ENCODE peak calls at places on chromosome 10, in five cellular contexts. W, L, G, Z and H are unnamed samples.

GRCh38 chr10:31947144-31947926 is 18.7 kb upstream of the ARHGAP12 start:
- DNase-seq in L (no peak), W (peak), Z (no peak), G (peak), H (peak)

GRCh38 chr10:49352323-49352722 is 43.6 kb downstream of the DRGX start:
- DNase-seq in Z (no peak), L (no peak), W (no peak), G (no peak), H (no peak)

GRCh38 chr10:10320981-10321380 is 696.7 kb upstream of the CELF2 start:
- DNase-seq in W (no peak), Z (no peak), L (no peak), G (no peak), H (no peak)

GRCh38 chr10:16987129-16987670 is 142.4 kb downstream of the CUBN start:
- DNase-seq in G (no peak), Z (no peak), L (no peak), W (no peak), H (no peak)

GRCh38 chr10:3902809-3903410 is 117.9 kb upstream of the KLF6 start:
- DNase-seq in G (no peak), Z (no peak), W (no peak), L (no peak), H (no peak)

GRCh38 chr10:95273393-95274312 is 17.1 kb downstream of the PDLIM1 start:
- DNase-seq in W (peak), L (no peak), G (peak), Z (no peak), H (no peak)

GRCh38 chr10:73647211-73647874 is 6.1 kb upstream of the MYOZ1 start:
- DNase-seq in L (peak), G (no peak), W (no peak), Z (peak), H (peak)

GRCh38 chr10:12960939-12961338 is 40.6 kb downstream of the CCDC3 start:
- DNase-seq in L (no peak), Z (no peak), W (no peak), G (no peak), H (no peak)

GRCh38 chr10:37684765-37685164 is 172.6 kb downstream of the ZNF248 start:
- DNase-seq in Z (no peak), G (peak), W (no peak), L (no peak), H (no peak)

GRCh38 chr10:22655312-22655973 is 58.9 kb downstream of the PIP4K2A start:
- DNase-seq in Z (no peak), G (no peak), L (no peak), W (peak), H (no peak)

GRCh38 chr10:100683545-100684127 is 61.7 kb upstream of the PAX2 start:
- DNase-seq in Z (no peak), L (no peak), W (no peak), G (no peak), H (no peak)

GRCh38 chr10:17227367-17228080 is 517 bp upstream of the VIM start:
- DNase-seq in G (no peak), Z (no peak), W (no peak), L (no peak), H (no peak)

GRCh38 chr10:133401981-133402725 is 8.2 kb downstream of the MTG1 start:
- DNase-seq in W (no peak), Z (no peak), L (peak), G (peak), H (no peak)

GRCh38 chr10:71204746-71205145 is 7.6 kb upstream of the UNC5B start:
- DNase-seq in W (no peak), G (no peak), Z (no peak), L (no peak), H (no peak)

GRCh38 chr10:91312031-91312733 is 91.7 kb downstream of the PCGF5 start:
- DNase-seq in L (no peak), G (no peak), W (no peak), Z (no peak), H (no peak)

GRCh38 chr10:63166742-63167258 is 33.7 kb downstream of the NRBF2 start:
- DNase-seq in L (no peak), Z (no peak), W (peak), G (no peak), H (no peak)

GRCh38 chr10:43965918-43966570 is 317.4 kb upstream of the ZNF32 start:
- DNase-seq in L (no peak), W (no peak), G (no peak), Z (no peak), H (no peak)

GRCh38 chr10:27030060-27030459 is 70.2 kb downstream of the ANKRD26 start:
- DNase-seq in G (no peak), L (no peak), Z (no peak), W (no peak), H (no peak)

GRCh38 chr10:33215154-33215553 is 119.3 kb downstream of the NRP1 start:
- DNase-seq in G (no peak), W (no peak), L (no peak), Z (no peak), H (no peak)

GRCh38 chr10:34589275-34589674 is 225.8 kb downstream of the PARD3 start:
- DNase-seq in W (no peak), L (no peak), G (no peak), Z (no peak), H (no peak)

GRCh38 chr10:16401416-16401815 is 35.4 kb upstream of the PTER start:
- DNase-seq in Z (no peak), G (no peak), W (no peak), L (no peak), H (no peak)

GRCh38 chr10:1488970-1489548 is 248.3 kb downstream of the ADARB2 start:
- DNase-seq in W (no peak), G (no peak), Z (no peak), L (no peak), H (no peak)

GRCh38 chr10:47024399-47025252 is 113.4 kb downstream of the PTPN20 start:
- DNase-seq in W (peak), L (peak), G (peak), Z (peak), H (peak)

GRCh38 chr10:71531485-71532446 is 135.0 kb downstream of the CDH23 start:
- DNase-seq in W (no peak), Z (no peak), G (no peak), L (peak), H (no peak)

GRCh38 chr10:62082270-62082669 is 180.8 kb downstream of the ARID5B start:
- DNase-seq in L (no peak), Z (no peak), W (no peak), G (no peak), H (no peak)

GRCh38 chr10:35451103-35452016 is 115.1 kb downstream of the CCNY start:
- DNase-seq in Z (no peak), W (no peak), L (peak), G (no peak), H (no peak)

GRCh38 chr10:97452352-97452751 is 6.4 kb downstream of the ZDHHC16 start:
- DNase-seq in G (no peak), W (no peak), L (no peak), Z (no peak), H (no peak)

GRCh38 chr10:3429651-3430050 is 257.1 kb upstream of the PITRM1 start:
- DNase-seq in Z (no peak), W (no peak), L (no peak), G (no peak), H (no peak)

GRCh38 chr10:34816067-34817002 is 1.2 kb upstream of the PARD3 start:
- DNase-seq in Z (no peak), W (peak), G (peak), L (no peak), H (no peak)

GRCh38 chr10:3757638-3758490 is 27.1 kb downstream of the KLF6 start:
- DNase-seq in W (no peak), L (no peak), Z (no peak), G (no peak), H (no peak)

GRCh38 chr10:104170610-104171269 is 48.8 kb downstream of the SFR1 start:
- DNase-seq in G (no peak), Z (no peak), L (no peak), W (no peak), H (no peak)

GRCh38 chr10:43237631-43238446 is 29.0 kb downstream of the RASGEF1A start:
- DNase-seq in L (peak), Z (no peak), G (no peak), W (no peak), H (peak)

GRCh38 chr10:15346440-15347141 is 24.5 kb downstream of the FAM171A1 start:
- DNase-seq in G (no peak), L (no peak), Z (no peak), W (no peak), H (no peak)

GRCh38 chr10:71084061-71084817 is 128.1 kb upstream of the UNC5B start:
- DNase-seq in L (no peak), W (no peak), Z (no peak), G (peak), H (peak)

GRCh38 chr10:97053285-97053684 is 132.5 kb downstream of the SLIT1 start:
- DNase-seq in W (no peak), L (no peak), G (no peak), Z (no peak), H (no peak)

GRCh38 chr10:108562105-108562504 is 1361.2 kb downstream of the XPNPEP1 start:
- DNase-seq in Z (no peak), W (no peak), L (no peak), G (no peak), H (no peak)

GRCh38 chr10:18472977-18473376 is 178.4 kb downstream of the NSUN6 start:
- DNase-seq in W (no peak), L (no peak), Z (no peak), G (no peak), H (peak)